ENCODE peak calls at places on chromosomes 3 and 15, in seven cellular contexts. G is adrenal gland, B is heart left ventricle, Z is cardiac muscle cell, J is neuronal stem cell, N is H7, M is uterus. T is an unnamed sample.

GRCh38 chr15:42553549-42553948 is 4.9 kb downstream of the HAUS2 start:
- DNase-seq in G (no peak), B (no peak), Z (no peak), J (no peak), N (no peak), M (no peak), T (no peak)

GRCh38 chr3:46699846-46700523 is 1.2 kb upstream of the TMIE start:
- DNase-seq in G (peak; percentile 85), B (peak; percentile 83), Z (no peak), J (no peak), N (no peak), M (no peak), T (no peak)

GRCh38 chr3:146326875-146327543 is 76.1 kb upstream of the PLSCR4 start:
- DNase-seq in G (peak; percentile 69), B (peak; percentile 34), Z (peak; percentile 88), J (peak; percentile 29), N (peak; percentile 8), M (peak; percentile 70), T (peak; percentile 59)

GRCh38 chr3:140603766-140604165 is 74.1 kb upstream of the TRIM42 start:
- DNase-seq in G (no peak), B (no peak), Z (no peak), J (no peak), N (no peak), M (no peak), T (no peak)

GRCh38 chr3:52299815-52300611 is 12.4 kb downstream of the GLYCTK start:
- DNase-seq in G (peak; percentile 93), B (peak; percentile 81), Z (peak; percentile 47), J (no peak), N (peak; percentile 85), M (no peak), T (no peak)

GRCh38 chr15:83352124-83352523 is 67.7 kb upstream of the BNC1 start:
- DNase-seq in G (no peak), B (no peak), Z (no peak), J (no peak), N (no peak), M (no peak), T (no peak)

GRCh38 chr3:126361211-126361610 is 4.0 kb upstream of the KLF15 start:
- DNase-seq in G (peak; percentile 39), B (no peak), Z (no peak), J (no peak), N (no peak), M (no peak), T (no peak)

GRCh38 chr3:184591789-184592188 is 30.2 kb downstream of the EPHB3 start:
- DNase-seq in G (no peak), B (no peak), Z (no peak), J (no peak), N (no peak), M (no peak), T (no peak)

GRCh38 chr3:46695962-46696922 is 2.8 kb upstream of the ALS2CL start:
- DNase-seq in G (peak; percentile 90), B (peak; percentile 92), Z (peak; percentile 31), J (no peak), N (no peak), M (no peak), T (no peak)

GRCh38 chr3:108222813-108223307 is 636 bp upstream of the IFT57 start:
- DNase-seq in G (no peak), B (no peak), Z (peak; percentile 34), J (peak; percentile 15), N (no peak), M (no peak), T (no peak)

GRCh38 chr3:159779883-159780282 is 208.8 kb upstream of the IL12A start:
- DNase-seq in G (no peak), B (no peak), Z (no peak), J (no peak), N (no peak), M (no peak), T (no peak)

GRCh38 chr3:196636369-196637349 is 2.8 kb upstream of the NRROS start:
- DNase-seq in G (no peak), B (peak; percentile 57), Z (no peak), J (no peak), N (no peak), M (no peak), T (no peak)

GRCh38 chr3:52561028-52561749 is 24.8 kb downstream of the UQCC5 start:
- DNase-seq in G (no peak), B (no peak), Z (no peak), J (peak; percentile 8), N (no peak), M (no peak), T (no peak)

GRCh38 chr15:85831415-85832113 is 36.8 kb upstream of the KLHL25 start:
- DNase-seq in G (peak; percentile 85), B (peak; percentile 71), Z (peak; percentile 76), J (peak; percentile 49), N (peak; percentile 79), M (peak; percentile 79), T (peak; percentile 40)

GRCh38 chr3:121976727-121977126 is 45.3 kb downstream of the ILDR1 start:
- DNase-seq in G (no peak), B (no peak), Z (no peak), J (no peak), N (no peak), M (no peak), T (no peak)

GRCh38 chr3:58986654-58987053 is 63.2 kb downstream of the CFAP20DC start:
- DNase-seq in G (no peak), B (no peak), Z (no peak), J (no peak), N (no peak), M (no peak), T (no peak)

GRCh38 chr15:69958494-69959134 is 139.1 kb downstream of the TLE3 start:
- DNase-seq in G (no peak), B (no peak), Z (no peak), J (no peak), N (peak; percentile 47), M (no peak), T (no peak)

DNA sequence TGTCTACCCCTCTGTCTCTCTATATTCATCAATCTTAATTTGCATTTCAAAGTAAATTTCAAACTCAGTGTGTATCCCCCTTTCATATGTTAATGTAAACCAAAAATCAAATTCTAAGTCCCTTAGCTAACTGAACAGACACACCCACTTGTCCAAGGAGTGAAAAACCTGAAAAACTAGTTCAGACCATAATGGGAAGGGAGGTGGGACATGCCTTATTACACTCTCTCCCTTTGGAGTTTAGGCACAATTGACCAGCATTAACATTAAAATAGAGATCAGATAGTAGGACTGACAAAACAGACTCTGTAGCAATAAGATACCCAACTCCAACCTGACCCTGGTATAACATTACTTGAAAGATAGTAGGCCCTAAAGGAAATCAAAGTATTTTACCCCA is 247.7 kb upstream of the GADL1 start:
- DNase-seq in G (no peak), B (no peak), Z (no peak), J (no peak), N (no peak), M (no peak), T (no peak)
- H3K4me3 ChIP-seq in G (no peak overlapping the region), B (no peak overlapping the region), Z (no peak overlapping the region), J (no peak overlapping the region), N (no peak overlapping the region), M (no peak overlapping the region), T (no peak overlapping the region)

DNA sequence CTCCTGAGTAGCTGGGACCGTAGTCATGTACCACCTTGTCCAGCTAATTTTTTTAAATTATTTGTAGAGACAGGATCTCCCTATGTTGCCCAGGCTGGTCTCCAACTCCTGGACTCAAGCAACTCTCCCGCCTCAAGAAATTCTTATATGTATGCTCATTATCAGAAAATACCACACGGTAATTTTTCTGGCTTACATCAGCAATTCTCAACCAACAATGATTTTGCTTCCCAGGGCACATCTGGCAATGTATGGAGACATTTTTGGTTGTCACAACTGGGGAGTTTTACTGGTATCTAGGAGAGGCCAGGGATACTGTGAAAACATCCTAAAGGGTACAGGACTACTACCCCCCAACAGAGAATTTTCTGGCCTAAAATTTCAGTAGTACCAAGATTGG is 10.8 kb downstream of the SRP14 start:
- DNase-seq in G (no peak), B (no peak), Z (no peak), J (no peak), N (no peak), M (no peak), T (no peak)
- H3K36me3 ChIP-seq in G (no peaks in the 10 kb centered on the region), B (no peaks in the 10 kb centered on the region), Z (peaks cover 63% of the 10 kb centered on the region), J (peaks cover 97% of the 10 kb centered on the region), N (peaks cover 29% of the 10 kb centered on the region), M (no peaks in the 10 kb centered on the region), T (peaks cover 68% of the 10 kb centered on the region)

GRCh38 chr15:66039117-66039860 is 170.0 kb downstream of the RAB11A start:
- DNase-seq in G (no peak), B (no peak), Z (no peak), J (no peak), N (peak; percentile 81), M (no peak), T (no peak)

GRCh38 chr15:66036859-66037258 is 167.6 kb downstream of the RAB11A start:
- DNase-seq in G (no peak), B (no peak), Z (no peak), J (no peak), N (no peak), M (no peak), T (no peak)

GRCh38 chr15:66040211-66040892 is 171.1 kb downstream of the RAB11A start:
- DNase-seq in G (no peak), B (peak; percentile 59), Z (no peak), J (no peak), N (no peak), M (no peak), T (no peak)

GRCh38 chr15:66035901-66036300 is 166.6 kb downstream of the RAB11A start:
- DNase-seq in G (no peak), B (no peak), Z (no peak), J (no peak), N (no peak), M (no peak), T (no peak)

DNA sequence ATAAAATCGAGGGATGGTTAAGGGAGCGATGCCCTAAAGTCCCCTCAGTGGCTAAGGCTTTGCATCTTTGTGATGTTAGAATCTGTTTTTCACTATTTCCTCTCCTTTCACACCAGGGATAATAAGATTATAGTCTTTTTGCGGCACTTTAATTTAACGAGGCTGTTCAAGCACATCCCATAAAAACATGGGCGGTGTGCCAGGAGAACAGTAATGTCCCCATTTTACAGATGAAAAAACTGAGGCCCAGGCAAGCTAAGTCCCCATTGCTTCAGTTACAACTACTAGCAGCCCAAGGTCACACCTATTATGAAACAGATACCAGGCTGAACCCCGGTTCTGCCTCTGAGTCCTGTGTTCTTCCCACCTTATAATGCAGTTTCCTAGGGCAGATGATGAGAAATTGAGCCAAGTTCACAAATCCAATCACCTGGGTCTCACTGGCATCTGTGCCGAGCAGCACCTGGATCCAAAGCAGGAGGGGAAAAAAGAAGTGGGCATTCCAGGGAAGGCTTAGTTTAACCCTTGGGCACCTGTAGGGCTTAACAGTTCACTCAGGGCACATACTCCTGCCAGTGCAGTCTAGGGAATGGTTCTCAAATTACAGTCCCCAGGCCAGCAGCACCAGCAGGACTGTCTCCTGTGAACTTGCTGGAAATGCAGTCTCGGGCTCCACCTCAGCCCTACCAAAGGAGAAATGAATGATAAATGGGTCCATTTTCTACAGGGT is 169.3 kb downstream of the RAB11A start:
- DNase-seq in G (no peak), B (no peak), Z (no peak), J (no peak), N (peak; percentile 52), M (no peak), T (no peak)
- H3K27me3 ChIP-seq in G (peaks cover 17% of the 10 kb centered on the region), B (peaks cover 7% of the 10 kb centered on the region), Z (no peaks in the 10 kb centered on the region), J (peaks cover 38% of the 10 kb centered on the region), N (no peaks in the 10 kb centered on the region), M (no peaks in the 10 kb centered on the region), T (peaks cover 11% of the 10 kb centered on the region)

GRCh38 chr3:71478568-71478967 is 105.0 kb downstream of the FOXP1 start:
- DNase-seq in G (no peak), B (no peak), Z (no peak), J (no peak), N (no peak), M (no peak), T (no peak)
- H3K4me3 ChIP-seq in G (no peak overlapping the region), B (no peak overlapping the region), Z (no peak overlapping the region), J (no peak overlapping the region), N (no peak overlapping the region), M (no peak overlapping the region), T (no peak overlapping the region)

GRCh38 chr3:123124936-123125335 is 58.1 kb downstream of the PDIA5 start:
- DNase-seq in G (no peak), B (no peak), Z (no peak), J (no peak), N (no peak), M (no peak), T (no peak)
- H3K36me3 ChIP-seq in G (no peaks in the 10 kb centered on the region), B (no peaks in the 10 kb centered on the region), Z (no peaks in the 10 kb centered on the region), J (peaks cover 95% of the 10 kb centered on the region), N (peaks cover 15% of the 10 kb centered on the region), M (no peaks in the 10 kb centered on the region), T (peaks cover 77% of the 10 kb centered on the region)

T was measured in MG63.